ENCODE peak calls at places on chromosomes 2 and 18, in five cellular contexts. One of them, this sample, is unnamed.

GRCh38 chr2:101160454-101160853 is 9.3 kb upstream of the TBC1D8 start:
- DNase-seq in PC-3: peak
- DNase-seq in neural progenitor cell: no peak
- DNase-seq in OCI-LY7: no peak
- DNase-seq in GM23338: no peak
- DNase-seq in this sample: peak

GRCh38 chr2:202377308-202377736 is 1.2 kb downstream of the BMPR2 start:
- DNase-seq in OCI-LY7: peak
- DNase-seq in PC-3: peak
- DNase-seq in GM23338: peak
- DNase-seq in neural progenitor cell: peak
- DNase-seq in this sample: peak

GRCh38 chr2:215796160-215796559 is 217.2 kb downstream of the MREG start:
- DNase-seq in neural progenitor cell: no peak
- DNase-seq in PC-3: peak
- DNase-seq in GM23338: no peak
- DNase-seq in OCI-LY7: no peak
- DNase-seq in this sample: peak

GRCh38 chr2:191835539-191836350 is 11.1 kb downstream of the CAVIN2 start:
- DNase-seq in PC-3: peak
- DNase-seq in OCI-LY7: no peak
- DNase-seq in neural progenitor cell: no peak
- DNase-seq in GM23338: peak
- DNase-seq in this sample: peak

GRCh38 chr2:61538920-61539559 is 884 bp upstream of the XPO1 start:
- DNase-seq in OCI-LY7: peak
- DNase-seq in PC-3: peak
- DNase-seq in neural progenitor cell: no peak
- DNase-seq in GM23338: no peak
- DNase-seq in this sample: peak

GRCh38 chr2:36886664-36887063 is 79.7 kb downstream of the STRN start:
- DNase-seq in OCI-LY7: no peak
- DNase-seq in neural progenitor cell: no peak
- DNase-seq in GM23338: no peak
- DNase-seq in PC-3: no peak
- DNase-seq in this sample: peak

GRCh38 chr18:13220326-13220991 is 1.9 kb downstream of the LDLRAD4 start:
- DNase-seq in OCI-LY7: no peak
- DNase-seq in GM23338: no peak
- DNase-seq in PC-3: no peak
- DNase-seq in neural progenitor cell: no peak
- DNase-seq in this sample: no peak

GRCh38 chr2:72032481-72033041 is 115.1 kb downstream of the CYP26B1 start:
- DNase-seq in GM23338: no peak
- DNase-seq in OCI-LY7: no peak
- DNase-seq in neural progenitor cell: no peak
- DNase-seq in PC-3: peak
- DNase-seq in this sample: no peak

GRCh38 chr18:61400016-61400630 is 66.9 kb downstream of the CDH20 start:
- DNase-seq in PC-3: no peak
- DNase-seq in GM23338: no peak
- DNase-seq in neural progenitor cell: no peak
- DNase-seq in OCI-LY7: no peak
- DNase-seq in this sample: peak

GRCh38 chr2:190060019-190060418 is 2.5 kb downstream of the MSTN start:
- DNase-seq in neural progenitor cell: no peak
- DNase-seq in GM23338: no peak
- DNase-seq in PC-3: no peak
- DNase-seq in OCI-LY7: no peak
- DNase-seq in this sample: no peak

GRCh38 chr2:23249348-23249747 is 135.6 kb upstream of the KLHL29 start:
- DNase-seq in PC-3: no peak
- DNase-seq in GM23338: no peak
- DNase-seq in neural progenitor cell: no peak
- DNase-seq in OCI-LY7: no peak
- DNase-seq in this sample: peak

GRCh38 chr2:218876562-218877219 is 4.0 kb upstream of the WNT10A start:
- DNase-seq in PC-3: peak
- DNase-seq in GM23338: peak
- DNase-seq in neural progenitor cell: peak
- DNase-seq in OCI-LY7: peak
- DNase-seq in this sample: peak

GRCh38 chr2:98809878-98810587 is 79.1 kb upstream of the MGAT4A start:
- DNase-seq in OCI-LY7: no peak
- DNase-seq in PC-3: no peak
- DNase-seq in neural progenitor cell: no peak
- DNase-seq in GM23338: no peak
- DNase-seq in this sample: no peak

GRCh38 chr18:65259403-65259802 is 491.4 kb upstream of the CDH7 start:
- DNase-seq in neural progenitor cell: no peak
- DNase-seq in PC-3: no peak
- DNase-seq in OCI-LY7: no peak
- DNase-seq in GM23338: no peak
- DNase-seq in this sample: no peak

GRCh38 chr2:74778381-74779371 is 55.3 kb upstream of the HK2 start:
- DNase-seq in PC-3: no peak
- DNase-seq in GM23338: peak
- DNase-seq in neural progenitor cell: peak
- DNase-seq in OCI-LY7: no peak
- DNase-seq in this sample: peak

DNA sequence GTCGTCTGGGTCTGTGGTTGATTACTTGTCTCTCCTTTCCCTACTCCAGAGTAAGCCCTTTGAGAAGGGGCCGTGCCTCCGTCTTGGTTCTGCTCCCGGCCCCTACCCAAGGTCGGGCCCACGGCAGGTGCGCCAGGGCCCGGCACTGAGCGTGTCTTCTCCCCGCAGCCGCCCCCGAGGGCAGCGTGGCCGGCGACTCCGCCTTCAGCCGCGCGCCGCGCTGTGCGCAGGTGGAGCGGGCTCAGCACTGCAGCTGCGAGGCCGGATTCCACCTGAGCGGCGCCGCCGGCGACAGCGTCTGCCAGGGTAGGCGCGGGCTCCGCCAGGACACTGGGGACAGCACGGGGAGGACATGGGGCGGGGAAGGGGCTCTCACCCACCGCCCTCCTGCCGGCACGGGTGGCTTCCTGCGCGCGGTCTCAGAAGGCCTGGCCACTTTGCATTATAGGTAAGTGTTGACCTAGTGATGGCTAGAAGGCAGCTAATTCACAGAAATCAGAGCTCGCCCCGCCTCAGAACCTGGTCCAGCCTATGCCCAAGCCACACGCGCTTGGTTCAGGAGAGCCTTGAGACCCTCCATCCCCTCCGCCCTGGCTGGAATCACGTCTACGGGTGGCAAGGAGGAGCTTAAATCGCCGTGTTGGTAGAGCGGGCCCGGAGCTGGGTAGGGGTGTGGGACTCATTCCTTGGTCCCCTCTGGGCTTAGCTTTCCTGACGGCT is 43.5 kb downstream of the FBLN7 start:
- DNase-seq in neural progenitor cell: no peak
- DNase-seq in PC-3: no peak
- DNase-seq in GM23338: peak
- DNase-seq in OCI-LY7: no peak
- DNase-seq in this sample: no peak
- H3K4me3 ChIP-seq in neural progenitor cell: no peak
- H3K4me3 ChIP-seq in PC-3: no peak
- H3K4me3 ChIP-seq in GM23338: peak
- H3K4me3 ChIP-seq in OCI-LY7: no peak
- H3K4me3 ChIP-seq in this sample: no peak

GRCh38 chr2:236833501-236834186 is 252.0 kb upstream of the COPS8 start:
- DNase-seq in OCI-LY7: no peak
- DNase-seq in GM23338: no peak
- DNase-seq in neural progenitor cell: no peak
- DNase-seq in PC-3: peak
- DNase-seq in this sample: peak
- TF ChIP-seq EZH2phosphoT487 in OCI-LY7: no peak
- TF ChIP-seq EZH2phosphoT487 in GM23338: no peak
- TF ChIP-seq EZH2phosphoT487 in neural progenitor cell: no peak
- TF ChIP-seq EZH2phosphoT487 in PC-3: no peak
- TF ChIP-seq EZH2phosphoT487 in this sample: no peak

DNA sequence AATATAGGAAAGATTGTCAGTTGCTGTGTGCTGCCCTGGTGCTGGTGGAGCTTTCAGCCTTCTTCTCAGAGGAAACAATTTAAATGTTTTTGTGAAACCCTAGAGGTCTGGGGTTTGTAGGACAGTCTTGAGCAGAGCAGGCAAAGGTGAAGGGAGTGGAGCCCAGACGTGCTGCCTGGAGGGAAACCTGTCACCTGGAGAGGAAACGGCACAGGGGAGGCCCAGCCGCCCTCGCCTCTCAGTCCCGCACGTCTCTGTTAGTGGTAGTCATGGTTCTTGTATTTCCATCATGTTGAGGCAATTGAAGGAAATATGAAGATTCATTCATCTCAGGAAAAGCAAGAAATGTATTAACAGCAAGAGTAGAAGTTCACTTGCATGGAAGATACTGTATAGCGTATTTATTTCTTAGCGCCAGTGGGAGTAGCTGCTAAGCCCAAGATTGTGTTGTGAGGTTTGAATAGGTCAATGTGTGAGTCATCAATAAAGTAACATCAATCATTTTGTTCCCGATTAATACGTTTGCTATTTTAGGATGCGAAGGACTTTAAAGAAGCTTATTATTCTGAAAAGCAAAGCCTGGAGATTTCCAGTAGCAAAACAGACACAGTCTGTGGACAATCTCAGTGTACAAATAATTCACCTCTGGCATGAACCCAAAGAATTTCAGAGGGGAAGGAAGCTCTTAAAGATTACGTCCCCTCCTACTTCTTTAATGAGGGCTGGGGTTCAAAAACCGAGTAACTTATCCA is 70.4 kb downstream of the LRRFIP1 start:
- DNase-seq in PC-3: no peak
- DNase-seq in GM23338: peak
- DNase-seq in OCI-LY7: peak
- DNase-seq in neural progenitor cell: no peak
- DNase-seq in this sample: no peak
- H3K4me3 ChIP-seq in PC-3: no peak
- H3K4me3 ChIP-seq in GM23338: no peak
- H3K4me3 ChIP-seq in OCI-LY7: peak
- H3K4me3 ChIP-seq in neural progenitor cell: no peak
- H3K4me3 ChIP-seq in this sample: no peak

GRCh38 chr2:55047677-55048299 is 2.5 kb downstream of the RTN4 start:
- DNase-seq in PC-3: peak
- DNase-seq in GM23338: no peak
- DNase-seq in OCI-LY7: peak
- DNase-seq in neural progenitor cell: no peak
- DNase-seq in this sample: peak
- TF ChIP-seq EZH2phosphoT487 in PC-3: no peak
- TF ChIP-seq EZH2phosphoT487 in GM23338: no peak
- TF ChIP-seq EZH2phosphoT487 in OCI-LY7: no peak
- TF ChIP-seq EZH2phosphoT487 in neural progenitor cell: no peak
- TF ChIP-seq EZH2phosphoT487 in this sample: no peak

This sample was measured in GM23248.